ENCODE peak calls at places on chromosomes 1 and 21, in four cellular contexts. R is HepG2, J is GM12878, T is K562. I is an unnamed sample. For H3K4me1 and H3K36me3, the result is how much of the 10 kb centered on the place peaks cover.

GRCh38 chr1:206946261-206946660 is at the start of gene PIGR:
- DNase-seq in R (no peak), J (no peak), T (no peak), I (no peak)

GRCh38 chr1:181704556-181704955 is 221.2 kb downstream of the CACNA1E start:
- DNase-seq in R (no peak), J (no peak), T (no peak), I (no peak)

GRCh38 chr1:116314305-116314919 is 58.6 kb upstream of the ATP1A1 start:
- DNase-seq in R (peak), J (no peak), T (no peak), I (no peak)

GRCh38 chr1:8969937-8970336 is 24.3 kb downstream of the CA6 start:
- DNase-seq in R (no peak), J (no peak), T (no peak), I (no peak)

GRCh38 chr1:221888801-221889200 is 146.9 kb upstream of the DUSP10 start:
- DNase-seq in R (no peak), J (no peak), T (no peak), I (no peak)

GRCh38 chr1:78092686-78093085 is 46.9 kb downstream of the GIPC2 start:
- DNase-seq in R (no peak), J (no peak), T (no peak), I (no peak)

GRCh38 chr1:2534775-2535387 is 4.8 kb upstream of the HES5 start:
- DNase-seq in R (no peak), J (no peak), T (no peak), I (peak)

GRCh38 chr1:157961805-157962762 is 31.4 kb upstream of the KIRREL1 start:
- DNase-seq in R (no peak), J (no peak), T (no peak), I (peak)

GRCh38 chr1:168483531-168483930 is 60.3 kb downstream of the XCL2 start:
- DNase-seq in R (no peak), J (no peak), T (no peak), I (no peak)

GRCh38 chr1:153768316-153769126 is 6.7 kb upstream of the SLC27A3 start:
- DNase-seq in R (peak), J (no peak), T (no peak), I (no peak)

GRCh38 chr21:25568230-25568629 is 39.1 kb downstream of the MRPL39 start:
- DNase-seq in R (no peak), J (no peak), T (no peak), I (peak)

GRCh38 chr1:145690587-145691558 is 16.3 kb downstream of the PDZK1 start:
- DNase-seq in R (peak), J (peak), T (no peak), I (no peak)

GRCh38 chr1:227161470-227161869 is 156.8 kb downstream of the CDC42BPA start:
- DNase-seq in R (no peak), J (no peak), T (no peak), I (no peak)

GRCh38 chr21:31278511-31279155 is 65.4 kb downstream of the TIAM1 start:
- DNase-seq in R (no peak), J (no peak), T (no peak), I (no peak)

GRCh38 chr1:48661726-48662483 is 114.8 kb downstream of the BEND5 start:
- DNase-seq in R (no peak), J (no peak), T (no peak), I (no peak)

GRCh38 chr21:25953659-25954058 is 216.9 kb downstream of the APP start:
- DNase-seq in R (no peak), J (no peak), T (no peak), I (no peak)

GRCh38 chr1:230431517-230431916 is 5.4 kb upstream of the PGBD5 start:
- DNase-seq in R (no peak), J (no peak), T (no peak), I (no peak)

GRCh38 chr1:97093742-97094141 is 372.2 kb downstream of the PTBP2 start:
- DNase-seq in R (no peak), J (no peak), T (no peak), I (no peak)

GRCh38 chr1:23101101-23101827 is 67.4 kb downstream of the LUZP1 start:
- DNase-seq in R (no peak), J (no peak), T (no peak), I (no peak)

GRCh38 chr1:228174482-228175315 is 9.1 kb downstream of the IBA57 start:
- DNase-seq in R (no peak), J (no peak), T (peak), I (peak)

DNA sequence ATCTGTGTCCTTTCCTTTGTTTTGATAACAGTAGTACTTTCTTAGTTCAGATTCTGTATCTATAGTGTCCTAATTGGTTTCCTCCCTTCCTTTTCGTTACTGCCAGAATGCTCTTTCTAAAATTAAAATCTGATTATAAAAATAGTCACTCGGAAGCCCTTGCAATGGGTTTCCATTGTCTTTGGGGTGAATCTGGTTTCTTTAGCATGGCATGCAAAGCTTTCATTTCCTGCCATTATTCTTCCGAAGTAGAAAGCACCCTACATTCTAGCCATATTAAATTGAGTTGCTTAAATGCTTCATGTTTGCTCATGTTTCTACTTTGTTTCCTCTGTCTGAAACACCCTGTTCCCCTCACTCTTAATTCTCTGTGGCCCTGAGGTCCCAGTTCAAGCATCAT is 53.2 kb upstream of the MACF1 start:
- DNase-seq in R (no peak), J (no peak), T (no peak), I (no peak)
- H3K4me1 ChIP-seq in R (under half), J (under half), T (under half), I (half or more)

DNA sequence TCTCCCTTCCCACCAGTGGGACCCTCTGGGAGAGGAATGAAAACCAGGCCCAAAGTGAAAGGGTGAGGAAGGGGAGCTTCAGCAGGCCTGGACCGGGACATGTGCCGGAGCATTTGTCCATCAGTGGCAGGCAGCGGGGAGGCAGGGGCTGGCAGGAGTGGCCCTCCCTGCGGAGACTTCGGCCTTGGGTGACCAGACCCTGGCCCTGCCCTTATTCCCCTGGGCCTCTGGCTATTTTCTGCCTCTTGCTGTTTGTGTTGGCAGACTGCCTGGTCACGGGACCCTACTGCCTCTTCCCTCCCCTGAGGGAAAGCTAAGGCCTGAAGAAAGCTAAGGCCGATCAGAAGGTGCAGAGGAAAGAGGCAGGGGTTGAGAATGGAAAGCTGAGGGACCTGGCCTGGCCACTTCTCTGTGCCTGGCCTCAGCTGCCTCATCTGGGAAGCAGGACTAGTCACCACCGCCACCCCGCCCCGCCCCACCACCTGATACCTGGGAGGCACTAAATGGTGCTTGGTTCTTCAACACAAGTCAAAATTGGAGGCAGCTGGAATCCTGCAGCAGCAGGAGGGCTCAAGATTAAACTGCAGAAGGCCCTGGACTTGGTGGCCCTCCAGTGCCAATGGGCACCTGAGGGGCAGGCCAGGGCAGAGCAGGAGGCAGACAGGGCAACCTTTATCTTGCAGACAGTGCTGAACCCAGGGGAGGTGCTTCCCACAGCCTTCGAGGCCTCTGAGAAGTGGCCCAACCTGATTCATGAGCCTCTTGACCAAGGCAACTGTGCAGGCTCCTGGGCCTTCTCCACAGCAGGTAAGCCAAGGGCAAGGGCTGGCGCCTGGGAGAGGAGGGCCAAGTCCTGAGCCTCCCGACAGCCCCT is 7.9 kb downstream of the TINAGL1 start:
- DNase-seq in R (peak), J (no peak), T (peak), I (no peak)
- TF ChIP-seq JUNB in R (no peak), J (no peak), T (no peak), I (no peak)

DNA sequence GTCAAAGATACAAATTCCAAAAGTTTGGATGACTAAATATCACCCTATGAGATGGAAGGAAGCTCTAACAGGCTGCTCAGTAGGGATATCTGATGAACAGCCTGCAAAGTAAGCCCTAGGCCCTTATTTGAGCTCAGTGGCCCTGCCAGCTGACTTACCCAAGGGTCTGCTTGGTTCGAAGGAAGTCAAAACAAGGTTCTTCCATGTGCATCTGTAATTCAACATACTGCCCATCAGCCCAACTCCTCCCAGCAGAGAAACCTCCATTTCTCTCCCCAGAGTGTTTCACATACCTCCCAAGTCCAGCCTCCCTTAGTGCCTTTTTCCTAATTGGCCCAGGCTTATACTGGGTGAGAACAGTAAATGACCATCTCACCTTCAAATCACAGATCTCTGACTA is 86.6 kb downstream of the NRDC start:
- DNase-seq in R (no peak), J (no peak), T (no peak), I (no peak)
- H3K36me3 ChIP-seq in R (half or more), J (under half), T (half or more), I (half or more)

GRCh38 chr21:44813149-44813548 is 4.7 kb downstream of the SUMO3 start:
- DNase-seq in R (no peak), J (no peak), T (no peak), I (no peak)
- H3K4me1 ChIP-seq in R (under half), J (under half), T (under half), I (under half)

DNA sequence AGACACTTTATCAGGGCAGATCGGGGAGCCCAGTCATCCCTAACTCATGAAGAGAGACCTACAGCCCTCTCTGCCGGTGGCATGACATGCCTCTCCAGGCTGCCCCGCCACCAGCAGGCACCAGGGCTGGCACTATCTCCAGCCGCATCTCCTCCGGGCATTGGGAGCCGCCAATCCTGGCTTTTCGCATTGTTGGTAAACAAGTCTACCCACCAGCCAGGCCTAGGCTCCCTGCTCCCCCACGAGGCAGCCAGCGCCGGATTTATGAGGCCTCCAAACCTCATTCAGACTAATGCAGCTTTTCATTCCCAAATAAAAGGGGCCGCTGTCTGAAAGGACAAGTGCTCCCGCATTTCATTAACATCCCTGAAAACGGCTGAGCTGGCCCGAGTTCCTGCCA is 3.4 kb upstream of the GRIK3 start:
- DNase-seq in R (no peak), J (no peak), T (no peak), I (peak)
- TF ChIP-seq JUNB in R (no peak), J (no peak), T (no peak), I (no peak)

GRCh38 chr1:171785766-171786165 is 4.3 kb downstream of the METTL13 start:
- DNase-seq in R (no peak), J (no peak), T (no peak), I (no peak)
- H3K36me3 ChIP-seq in R (half or more), J (under half), T (half or more), I (under half)

GRCh38 chr1:26542781-26543443 is 13.4 kb downstream of the RPS6KA1 start:
- DNase-seq in R (no peak), J (no peak), T (no peak), I (no peak)

GRCh38 chr1:26541816-26542711 is 12.5 kb downstream of the RPS6KA1 start:
- DNase-seq in R (peak), J (peak), T (peak), I (peak)

GRCh38 chr1:26540346-26540745 is 10.8 kb downstream of the RPS6KA1 start:
- DNase-seq in R (no peak), J (no peak), T (no peak), I (no peak)

GRCh38 chr1:26539722-26540121 is 10.2 kb downstream of the RPS6KA1 start:
- DNase-seq in R (no peak), J (no peak), T (no peak), I (no peak)

GRCh38 chr1:26541431-26541815 is 11.9 kb downstream of the RPS6KA1 start:
- DNase-seq in R (no peak), J (no peak), T (no peak), I (no peak)
- H3K4me1 ChIP-seq in R (under half), J (half or more), T (under half), I (under half)

GRCh38 chr1:43554444-43554992 is 23.8 kb downstream of the PTPRF start:
- DNase-seq in R (peak), J (no peak), T (peak), I (peak)
- TF ChIP-seq JUNB in R (no peak), J (no peak), T (no peak), I (no peak)

I was measured in GM23338.